ENCODE peak calls at places on chromosomes 5 and 9, in nine cellular contexts. L is A549, C is cardiac fibroblast, Q is epithelial cell of esophagus, I is fibroblast of pulmonary artery, R is fibroblast of villous mesenchyme, G is neural progenitor cell, E is OCI-LY7, A is heart right ventricle. M is an unnamed sample.

GRCh38 chr5:137708796-137709559 is 26.9 kb downstream of the KLHL3 start:
- DNase-seq in G (no peak), L (no peak), Q (no peak), A (peak), C (no peak), I (no peak), E (no peak), R (no peak), M (no peak)

GRCh38 chr5:112186401-112186990 is 232.6 kb downstream of the EPB41L4A start:
- DNase-seq in R (peak), A (no peak), I (peak), C (peak), Q (peak), E (peak), L (peak), G (peak), M (peak)

GRCh38 chr9:119998614-119999013 is 581.4 kb downstream of the CDK5RAP2 start:
- DNase-seq in Q (no peak), C (no peak), G (no peak), I (no peak), A (no peak), L (no peak), R (no peak), E (no peak), M (no peak)

GRCh38 chr9:114433086-114433485 is 45.3 kb upstream of the AKNA start:
- DNase-seq in I (no peak), R (no peak), E (no peak), C (no peak), A (no peak), G (no peak), L (no peak), Q (no peak), M (no peak)

GRCh38 chr5:135842737-135843136 is 8.3 kb downstream of the SLC25A48 start:
- DNase-seq in C (no peak), I (no peak), A (no peak), Q (no peak), G (no peak), E (no peak), L (no peak), R (no peak), M (no peak)

GRCh38 chr5:14172149-14172795 is 29.1 kb downstream of the TRIO start:
- DNase-seq in Q (no peak), I (no peak), G (peak), L (no peak), C (no peak), E (peak), A (no peak), R (no peak), M (no peak)

GRCh38 chr5:122882836-122883235 is 37.4 kb downstream of the SNX24 start:
- DNase-seq in G (no peak), E (no peak), Q (peak), A (no peak), L (no peak), I (peak), C (peak), R (peak), M (peak)

GRCh38 chr9:135010921-135011320 is 76.5 kb upstream of the OLFM1 start:
- DNase-seq in A (no peak), L (no peak), I (no peak), Q (no peak), C (no peak), R (no peak), E (peak), G (no peak), M (no peak)

GRCh38 chr5:180209137-180209581 is at the start of gene RASGEF1C:
- DNase-seq in L (peak), G (peak), R (peak), C (peak), E (no peak), A (peak), I (peak), Q (peak), M (peak)

GRCh38 chr9:93900436-93900819 is 54.7 kb downstream of the BARX1 start:
- DNase-seq in R (no peak), Q (no peak), G (no peak), E (no peak), C (no peak), A (no peak), L (no peak), I (no peak), M (no peak)

GRCh38 chr9:20040991-20041606 is 252.3 kb upstream of the SLC24A2 start:
- DNase-seq in C (no peak), R (no peak), G (no peak), E (no peak), Q (no peak), I (no peak), A (no peak), L (no peak), M (no peak)

GRCh38 chr9:136947955-136948510 is 3.0 kb downstream of the C8G start:
- DNase-seq in G (peak), Q (peak), I (peak), L (peak), R (peak), E (peak), C (peak), A (peak), M (peak)

GRCh38 chr5:15252331-15252730 is 247.6 kb upstream of the FBXL7 start:
- DNase-seq in L (no peak), C (no peak), R (no peak), A (no peak), E (no peak), G (no peak), Q (no peak), I (peak), M (no peak)

GRCh38 chr5:127941646-127942045 is 141.9 kb upstream of the SLC12A2 start:
- DNase-seq in I (no peak), L (no peak), G (peak), A (no peak), E (no peak), C (no peak), Q (no peak), R (peak), M (no peak)

GRCh38 chr5:123157797-123158528 is 68.9 kb downstream of the PRDM6 start:
- DNase-seq in G (no peak), C (peak), A (no peak), R (peak), L (no peak), E (no peak), Q (peak), I (peak), M (peak)

GRCh38 chr5:14100281-14100680 is 42.9 kb upstream of the TRIO start:
- DNase-seq in E (no peak), Q (no peak), R (no peak), L (no peak), C (no peak), G (no peak), I (no peak), A (no peak), M (no peak)

GRCh38 chr5:53335115-53335514 is 145.3 kb upstream of the FST start:
- DNase-seq in E (no peak), C (peak), L (no peak), R (no peak), G (peak), A (no peak), I (peak), Q (peak), M (peak)

GRCh38 chr5:141778211-141778610 is 96.2 kb upstream of the ARAP3 start:
- DNase-seq in C (peak), A (no peak), Q (peak), R (peak), I (peak), L (no peak), G (no peak), E (peak), M (peak)

GRCh38 chr5:97554992-97555981 is 372.2 kb upstream of the RIOK2 start:
- DNase-seq in C (peak), I (peak), L (no peak), E (no peak), G (no peak), Q (peak), R (no peak), A (no peak), M (peak)

GRCh38 chr5:87885727-87886126 is 382.9 kb downstream of the TMEM161B start:
- DNase-seq in C (no peak), L (no peak), R (no peak), G (no peak), I (no peak), E (peak), A (no peak), Q (no peak), M (no peak)

GRCh38 chr5:168826292-168826725 is 247.1 kb upstream of the PANK3 start:
- DNase-seq in A (no peak), E (no peak), I (no peak), Q (peak), G (no peak), C (no peak), L (no peak), R (no peak), M (no peak)

GRCh38 chr5:8050616-8051015 is 181.7 kb downstream of the MTRR start:
- DNase-seq in G (no peak), E (no peak), L (no peak), C (no peak), A (no peak), I (no peak), Q (no peak), R (no peak), M (no peak)

GRCh38 chr5:102863764-102864560 is 108.9 kb downstream of the PAM start:
- DNase-seq in R (peak), I (no peak), E (no peak), Q (no peak), A (no peak), C (no peak), G (peak), L (no peak), M (no peak)

GRCh38 chr9:37415011-37415719 is 7.3 kb upstream of the GRHPR start:
- DNase-seq in Q (peak), R (peak), E (peak), G (peak), A (no peak), I (peak), L (peak), C (peak), M (peak)
- H3K4me3 ChIP-seq in Q (no peak), R (no peak), E (peak), G (no peak), A (peak), I (no peak), L (no peak), C (no peak), M (peak)

DNA sequence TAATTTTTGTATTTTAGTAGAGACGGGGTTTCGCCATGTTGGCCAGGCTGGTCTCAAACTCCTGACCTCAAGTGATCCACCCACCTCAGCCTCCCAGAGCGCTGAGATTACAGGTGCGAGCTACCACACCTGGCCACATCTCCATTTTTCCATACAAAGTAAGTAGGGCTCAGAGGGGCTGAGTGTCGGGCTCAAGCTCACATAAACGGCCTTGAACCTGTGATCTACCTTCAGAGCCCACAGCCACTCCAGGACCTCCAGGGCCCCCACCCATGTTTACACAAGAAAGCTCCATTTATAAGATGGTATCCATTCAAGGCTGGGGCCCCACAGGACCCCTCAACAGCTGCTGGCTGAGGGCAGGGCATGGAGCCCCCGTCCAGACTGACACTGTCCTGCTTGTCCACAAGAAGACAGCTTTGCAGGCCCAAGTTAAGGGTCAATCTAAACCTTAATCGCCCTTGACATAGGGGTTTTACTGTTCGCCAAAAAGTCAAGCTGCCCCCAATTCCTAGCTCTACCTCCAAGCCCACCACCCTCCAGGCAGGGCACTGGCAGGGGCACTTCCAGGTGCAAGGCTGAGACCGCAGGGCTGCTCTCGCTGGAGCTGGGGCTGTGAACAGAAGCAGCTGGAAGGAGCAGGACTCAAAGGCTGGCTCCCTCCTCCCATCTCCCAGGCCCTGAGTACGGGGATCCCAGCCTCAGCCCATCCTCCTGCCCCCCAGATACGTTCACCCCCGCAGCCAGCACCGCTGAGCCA is 18.9 kb downstream of the FAM78A start:
- DNase-seq in G (no peak), I (no peak), E (no peak), Q (no peak), A (no peak), C (no peak), R (no peak), L (no peak), M (no peak)
- H3K4me3 ChIP-seq in G (no peak), I (no peak), E (no peak), Q (no peak), A (no peak), C (no peak), R (no peak), L (no peak), M (no peak)

GRCh38 chr5:173293817-173294672 is 34.2 kb downstream of the STC2 start:
- DNase-seq in E (peak), L (peak), A (peak), G (peak), Q (peak), C (peak), I (peak), R (peak), M (peak)
- H3K4me3 ChIP-seq in E (no peak), L (peak), A (peak), G (peak), Q (no peak), C (peak), I (no peak), R (no peak), M (peak)

DNA sequence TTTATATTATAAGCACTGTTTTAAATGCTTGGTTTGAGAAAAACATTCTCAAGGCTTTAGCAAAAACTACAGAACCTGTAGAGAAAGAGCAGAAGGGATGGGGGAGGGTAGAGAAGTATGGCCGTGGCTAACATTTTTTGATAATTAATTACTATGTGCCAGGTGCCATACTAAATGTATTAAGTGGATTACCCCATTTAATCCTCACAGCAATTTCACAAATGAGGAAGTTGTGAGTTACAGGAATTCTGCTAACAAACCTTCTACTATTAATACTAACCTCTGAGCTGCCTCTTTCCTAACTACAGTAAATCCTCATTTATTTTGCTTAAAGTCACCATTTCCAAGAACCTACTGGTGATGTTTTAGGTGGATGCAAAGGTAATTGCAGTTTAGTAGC is 157.9 kb downstream of the RNF180 start:
- DNase-seq in Q (no peak), C (no peak), E (no peak), R (no peak), L (no peak), G (no peak), I (no peak), A (no peak), M (no peak)
- H3K4me3 ChIP-seq in Q (no peak), C (no peak), E (no peak), R (no peak), L (no peak), G (no peak), I (no peak), A (no peak), M (no peak)

DNA sequence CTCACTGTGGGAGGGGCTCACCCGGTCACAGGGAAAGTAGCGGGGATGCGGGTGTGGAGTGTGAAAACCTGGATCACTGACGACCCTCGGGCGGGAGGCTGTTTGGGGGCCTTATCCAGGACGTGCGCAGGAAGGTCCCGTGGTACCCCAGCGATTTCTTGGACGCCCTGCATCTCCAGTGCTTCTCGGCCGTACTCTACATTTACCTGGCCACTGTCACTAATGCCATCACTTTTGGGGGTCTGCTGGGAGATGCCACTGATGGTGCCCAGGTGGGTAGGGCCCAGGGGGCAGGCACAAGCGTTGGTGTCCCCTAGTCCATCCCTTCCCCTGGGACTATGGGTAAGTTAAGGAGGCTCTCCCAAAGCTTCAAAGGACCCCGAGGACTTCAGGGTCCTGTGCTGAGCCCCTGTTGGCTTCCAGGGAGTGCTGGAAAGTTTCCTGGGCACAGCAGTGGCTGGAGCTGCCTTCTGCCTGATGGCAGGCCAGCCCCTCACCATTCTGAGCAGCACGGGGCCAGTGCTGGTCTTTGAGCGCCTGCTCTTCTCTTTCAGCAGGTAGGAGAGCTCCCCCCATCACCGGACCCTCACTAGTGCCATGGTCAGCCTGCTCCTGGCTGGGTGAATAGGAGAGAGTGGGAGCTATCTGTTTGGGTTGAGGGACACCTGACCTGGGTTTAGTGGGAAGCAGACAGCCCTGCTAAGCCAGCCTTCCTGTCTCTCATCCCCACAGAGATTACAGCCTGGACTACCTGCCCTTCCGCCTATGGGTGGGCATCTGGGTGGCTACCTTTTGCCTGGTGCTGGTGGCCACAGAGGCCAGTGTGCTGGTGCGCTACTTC is 3.9 kb downstream of the SLC4A9 start:
- DNase-seq in C (no peak), R (no peak), G (no peak), Q (no peak), A (no peak), E (no peak), I (no peak), L (no peak), M (no peak)
- H3K4me3 ChIP-seq in C (peak), R (peak), G (peak), Q (peak), A (peak), E (peak), I (peak), L (peak), M (peak)

DNA sequence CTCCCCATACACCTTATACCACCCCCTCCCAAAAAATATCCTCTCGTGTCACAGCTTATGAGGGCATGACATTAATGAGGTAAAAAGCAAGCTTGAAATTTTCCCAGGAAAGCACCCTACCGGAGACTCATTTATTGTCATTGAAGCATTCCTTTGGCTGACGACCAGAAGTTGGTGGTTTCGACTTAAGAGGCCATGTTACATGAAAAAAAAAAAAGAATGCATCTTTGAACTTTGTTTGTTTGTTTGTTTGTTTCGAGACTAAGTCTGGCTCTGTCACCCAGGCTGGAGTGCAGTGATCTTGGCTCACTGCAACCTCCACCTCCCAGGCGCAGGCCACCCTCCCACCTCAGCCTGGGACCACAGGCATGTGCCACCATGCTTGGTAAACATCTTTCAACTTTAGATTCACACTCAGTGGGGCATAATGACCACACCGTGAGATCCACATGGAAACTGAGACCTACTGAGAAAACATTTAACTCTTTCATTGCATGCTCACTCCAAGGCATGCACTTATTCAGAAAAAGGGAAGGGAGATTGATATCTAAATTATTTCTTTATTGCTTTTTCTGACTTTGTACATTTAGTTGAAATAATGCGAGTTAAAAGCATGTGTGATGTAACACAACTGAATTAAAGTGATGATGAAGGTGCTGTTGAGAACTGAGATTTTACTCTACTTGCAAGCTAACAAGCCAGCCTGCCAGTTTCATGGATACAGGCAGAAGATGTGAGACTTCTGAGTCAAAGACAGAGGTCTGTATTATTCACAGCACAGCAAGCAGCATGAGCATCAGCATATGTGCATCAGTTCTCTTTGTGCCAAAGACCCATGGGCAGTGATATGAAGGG is 5.1 kb upstream of the RAB14 start:
- DNase-seq in C (peak), A (no peak), I (peak), E (peak), G (no peak), R (peak), Q (no peak), L (no peak), M (no peak)
- H3K4me3 ChIP-seq in C (no peak), A (no peak), I (no peak), E (peak), G (no peak), R (no peak), Q (no peak), L (no peak), M (no peak)

DNA sequence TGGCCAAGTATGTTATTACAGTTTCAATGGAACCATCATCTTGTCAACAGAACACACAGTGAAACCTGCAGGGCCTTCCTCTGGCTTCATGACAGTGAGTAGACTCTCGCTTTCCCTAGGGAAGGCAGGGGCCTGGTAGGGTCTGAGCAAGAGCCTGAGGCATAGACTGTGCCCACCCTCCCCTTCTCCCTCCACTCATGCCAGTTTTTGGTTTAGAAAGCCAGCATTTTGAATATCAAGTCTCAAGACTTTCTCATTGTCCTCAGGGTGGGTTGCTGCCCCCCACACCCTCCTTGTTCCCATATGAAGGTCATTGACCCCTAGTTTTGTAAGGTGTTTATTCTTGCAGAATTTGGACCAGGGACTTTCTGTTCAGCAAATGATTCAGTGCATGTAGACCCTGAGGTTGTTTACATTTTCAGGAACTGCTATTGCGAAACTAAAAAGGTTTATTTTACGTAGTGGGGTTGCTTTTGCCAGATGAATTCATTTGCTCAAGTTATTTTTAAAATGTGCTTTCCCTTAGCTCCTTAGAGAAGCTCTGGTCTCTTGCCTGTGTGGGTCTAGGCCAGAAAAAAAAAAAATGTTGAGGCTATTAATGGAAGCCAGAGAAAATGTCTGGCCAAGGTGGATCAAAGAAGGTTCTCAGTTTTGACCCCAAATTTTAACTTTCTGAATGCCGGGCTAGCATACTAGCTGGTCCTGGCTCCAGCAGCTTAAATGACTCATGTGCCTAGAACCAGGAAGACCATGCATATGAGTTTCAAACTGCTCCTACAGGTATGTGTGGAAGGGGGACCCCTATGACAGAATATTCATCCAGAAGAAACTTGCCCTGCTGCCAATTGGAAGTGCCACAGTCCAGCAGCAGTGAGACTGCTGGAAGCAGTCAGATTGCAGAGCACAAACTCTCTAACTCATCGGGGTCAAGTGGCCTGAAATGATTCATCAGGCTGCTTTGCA is 10.1 kb upstream of the MOB3B start:
- DNase-seq in G (no peak), R (peak), E (no peak), I (peak), Q (peak), C (peak), A (no peak), L (no peak), M (peak)
- H3K4me3 ChIP-seq in G (no peak), R (no peak), E (no peak), I (peak), Q (no peak), C (no peak), A (no peak), L (no peak), M (no peak)